ENCODE peak calls at places on chromosomes 3 and 15, in nine cellular contexts. One of them, this sample, is unnamed.

GRCh38 chr3:60144071-60144470 is 1094.2 kb upstream of the CFAP20DC start:
- DNase-seq in astrocyte: no peak
- DNase-seq in endothelial cell: no peak
- DNase-seq in GM20000: no peak
- DNase-seq in endodermal cell: no peak
- DNase-seq in heart left ventricle: no peak
- DNase-seq in breast epithelium: no peak
- DNase-seq in epithelial cell of esophagus: no peak
- DNase-seq in activated CD8-positive, alpha-beta T cell treated with anti-CD3 and anti-CD28 coated beads for 36 hours: no peak
- DNase-seq in this sample: no peak

GRCh38 chr3:13011369-13012227 is 61.6 kb downstream of the IQSEC1 start:
- DNase-seq in astrocyte: no peak
- DNase-seq in endothelial cell: no peak
- DNase-seq in GM20000: peak; percentile 83
- DNase-seq in endodermal cell: peak; percentile 63
- DNase-seq in heart left ventricle: peak; percentile 58
- DNase-seq in breast epithelium: no peak
- DNase-seq in epithelial cell of esophagus: peak; percentile 22
- DNase-seq in activated CD8-positive, alpha-beta T cell treated with anti-CD3 and anti-CD28 coated beads for 36 hours: peak; percentile 96
- DNase-seq in this sample: peak; percentile 55

GRCh38 chr15:65032823-65033537 is 3.5 kb upstream of the MTFMT start:
- DNase-seq in astrocyte: peak; percentile 39
- DNase-seq in endothelial cell: peak; percentile 77
- DNase-seq in GM20000: no peak
- DNase-seq in endodermal cell: peak; percentile 94
- DNase-seq in heart left ventricle: peak; percentile 69
- DNase-seq in breast epithelium: no peak
- DNase-seq in epithelial cell of esophagus: peak; percentile 77
- DNase-seq in activated CD8-positive, alpha-beta T cell treated with anti-CD3 and anti-CD28 coated beads for 36 hours: peak; percentile 66
- DNase-seq in this sample: peak; percentile 73

GRCh38 chr15:37038036-37038715 is 62.2 kb downstream of the MEIS2 start:
- DNase-seq in astrocyte: no peak
- DNase-seq in endothelial cell: no peak
- DNase-seq in GM20000: no peak
- DNase-seq in endodermal cell: no peak
- DNase-seq in heart left ventricle: no peak
- DNase-seq in breast epithelium: no peak
- DNase-seq in epithelial cell of esophagus: no peak
- DNase-seq in activated CD8-positive, alpha-beta T cell treated with anti-CD3 and anti-CD28 coated beads for 36 hours: no peak
- DNase-seq in this sample: no peak

GRCh38 chr3:130700541-130700940 is 46.1 kb downstream of the PIK3R4 start:
- DNase-seq in astrocyte: peak; percentile 8
- DNase-seq in endothelial cell: no peak
- DNase-seq in GM20000: no peak
- DNase-seq in endodermal cell: no peak
- DNase-seq in heart left ventricle: peak; percentile 46
- DNase-seq in breast epithelium: no peak
- DNase-seq in epithelial cell of esophagus: no peak
- DNase-seq in activated CD8-positive, alpha-beta T cell treated with anti-CD3 and anti-CD28 coated beads for 36 hours: no peak
- DNase-seq in this sample: no peak

GRCh38 chr3:129486057-129487035 is 42.1 kb upstream of the RHO start:
- DNase-seq in astrocyte: peak; percentile 79
- DNase-seq in endothelial cell: no peak
- DNase-seq in GM20000: no peak
- DNase-seq in endodermal cell: no peak
- DNase-seq in heart left ventricle: peak; percentile 40
- DNase-seq in breast epithelium: no peak
- DNase-seq in epithelial cell of esophagus: peak; percentile 47
- DNase-seq in activated CD8-positive, alpha-beta T cell treated with anti-CD3 and anti-CD28 coated beads for 36 hours: no peak
- DNase-seq in this sample: no peak

GRCh38 chr15:34795267-34796081 is at the start of gene ACTC1:
- DNase-seq in astrocyte: peak; percentile 41
- DNase-seq in endothelial cell: peak; percentile 66
- DNase-seq in GM20000: no peak
- DNase-seq in endodermal cell: peak; percentile 90
- DNase-seq in heart left ventricle: peak; percentile 84
- DNase-seq in breast epithelium: no peak
- DNase-seq in epithelial cell of esophagus: peak; percentile 54
- DNase-seq in activated CD8-positive, alpha-beta T cell treated with anti-CD3 and anti-CD28 coated beads for 36 hours: no peak
- DNase-seq in this sample: peak; percentile 39

GRCh38 chr3:174126990-174127758 is 729.6 kb downstream of the NLGN1 start:
- DNase-seq in astrocyte: peak; percentile 31
- DNase-seq in endothelial cell: no peak
- DNase-seq in GM20000: no peak
- DNase-seq in endodermal cell: no peak
- DNase-seq in heart left ventricle: no peak
- DNase-seq in breast epithelium: no peak
- DNase-seq in epithelial cell of esophagus: peak; percentile 54
- DNase-seq in activated CD8-positive, alpha-beta T cell treated with anti-CD3 and anti-CD28 coated beads for 36 hours: no peak
- DNase-seq in this sample: peak; percentile 18

GRCh38 chr15:40825661-40826088 is 2.8 kb downstream of the PPP1R14D start:
- DNase-seq in astrocyte: no peak
- DNase-seq in endothelial cell: no peak
- DNase-seq in GM20000: no peak
- DNase-seq in endodermal cell: no peak
- DNase-seq in heart left ventricle: no peak
- DNase-seq in breast epithelium: no peak
- DNase-seq in epithelial cell of esophagus: peak; percentile 56
- DNase-seq in activated CD8-positive, alpha-beta T cell treated with anti-CD3 and anti-CD28 coated beads for 36 hours: no peak
- DNase-seq in this sample: peak; percentile 50

GRCh38 chr3:88003115-88003755 is 55.6 kb downstream of the CGGBP1 start:
- DNase-seq in astrocyte: peak; percentile 23
- DNase-seq in endothelial cell: peak; percentile 50
- DNase-seq in GM20000: no peak
- DNase-seq in endodermal cell: no peak
- DNase-seq in heart left ventricle: no peak
- DNase-seq in breast epithelium: no peak
- DNase-seq in epithelial cell of esophagus: peak; percentile 66
- DNase-seq in activated CD8-positive, alpha-beta T cell treated with anti-CD3 and anti-CD28 coated beads for 36 hours: no peak
- DNase-seq in this sample: peak; percentile 50

GRCh38 chr3:88002448-88002847 is 56.4 kb downstream of the CGGBP1 start:
- DNase-seq in astrocyte: no peak
- DNase-seq in endothelial cell: no peak
- DNase-seq in GM20000: no peak
- DNase-seq in endodermal cell: no peak
- DNase-seq in heart left ventricle: no peak
- DNase-seq in breast epithelium: no peak
- DNase-seq in epithelial cell of esophagus: no peak
- DNase-seq in activated CD8-positive, alpha-beta T cell treated with anti-CD3 and anti-CD28 coated beads for 36 hours: no peak
- DNase-seq in this sample: no peak

GRCh38 chr3:88009066-88009465 is 49.7 kb downstream of the CGGBP1 start:
- DNase-seq in astrocyte: no peak
- DNase-seq in endothelial cell: no peak
- DNase-seq in GM20000: no peak
- DNase-seq in endodermal cell: no peak
- DNase-seq in heart left ventricle: no peak
- DNase-seq in breast epithelium: no peak
- DNase-seq in epithelial cell of esophagus: no peak
- DNase-seq in activated CD8-positive, alpha-beta T cell treated with anti-CD3 and anti-CD28 coated beads for 36 hours: no peak
- DNase-seq in this sample: no peak

GRCh38 chr3:88000853-88001252 is 58.0 kb downstream of the CGGBP1 start:
- DNase-seq in astrocyte: no peak
- DNase-seq in endothelial cell: peak; percentile 22
- DNase-seq in GM20000: no peak
- DNase-seq in endodermal cell: peak; percentile 83
- DNase-seq in heart left ventricle: no peak
- DNase-seq in breast epithelium: no peak
- DNase-seq in epithelial cell of esophagus: no peak
- DNase-seq in activated CD8-positive, alpha-beta T cell treated with anti-CD3 and anti-CD28 coated beads for 36 hours: peak; percentile 53
- DNase-seq in this sample: peak; percentile 44

DNA sequence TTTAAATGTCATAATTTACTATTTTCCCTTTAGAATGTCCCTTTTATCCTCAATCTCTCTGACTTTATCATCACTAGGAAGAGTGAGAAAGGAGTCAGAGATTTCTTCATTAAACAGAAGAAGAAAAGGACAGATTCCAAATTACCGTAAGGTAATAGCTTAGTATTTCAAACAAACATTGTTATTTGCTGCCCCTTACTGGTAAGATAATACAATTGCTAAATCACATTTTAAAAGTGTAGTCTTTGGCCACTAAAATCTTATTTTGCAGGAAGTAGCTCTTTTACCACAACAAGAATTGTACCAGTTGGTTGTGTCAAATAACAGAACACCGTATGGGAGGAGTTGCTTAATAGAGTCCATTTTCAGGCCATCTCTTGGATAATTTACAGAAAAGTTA is 53.7 kb downstream of the CGGBP1 start:
- DNase-seq in astrocyte: peak; percentile 33
- DNase-seq in endothelial cell: no peak
- DNase-seq in GM20000: peak; percentile 35
- DNase-seq in endodermal cell: no peak
- DNase-seq in heart left ventricle: no peak
- DNase-seq in breast epithelium: no peak
- DNase-seq in epithelial cell of esophagus: peak; percentile 19
- DNase-seq in activated CD8-positive, alpha-beta T cell treated with anti-CD3 and anti-CD28 coated beads for 36 hours: no peak
- DNase-seq in this sample: no peak
- TF ChIP-seq CTCF in astrocyte: peak; percentile 40
- TF ChIP-seq CTCF in endothelial cell: no peak
- TF ChIP-seq CTCF in GM20000: no peak
- TF ChIP-seq CTCF in endodermal cell: peak; percentile 64
- TF ChIP-seq CTCF in heart left ventricle: peak; percentile 44
- TF ChIP-seq CTCF in breast epithelium: no peak
- TF ChIP-seq CTCF in epithelial cell of esophagus: peak; percentile 15
- TF ChIP-seq CTCF in activated CD8-positive, alpha-beta T cell treated with anti-CD3 and anti-CD28 coated beads for 36 hours: peak; percentile 16
- TF ChIP-seq CTCF in this sample: no peak

DNA sequence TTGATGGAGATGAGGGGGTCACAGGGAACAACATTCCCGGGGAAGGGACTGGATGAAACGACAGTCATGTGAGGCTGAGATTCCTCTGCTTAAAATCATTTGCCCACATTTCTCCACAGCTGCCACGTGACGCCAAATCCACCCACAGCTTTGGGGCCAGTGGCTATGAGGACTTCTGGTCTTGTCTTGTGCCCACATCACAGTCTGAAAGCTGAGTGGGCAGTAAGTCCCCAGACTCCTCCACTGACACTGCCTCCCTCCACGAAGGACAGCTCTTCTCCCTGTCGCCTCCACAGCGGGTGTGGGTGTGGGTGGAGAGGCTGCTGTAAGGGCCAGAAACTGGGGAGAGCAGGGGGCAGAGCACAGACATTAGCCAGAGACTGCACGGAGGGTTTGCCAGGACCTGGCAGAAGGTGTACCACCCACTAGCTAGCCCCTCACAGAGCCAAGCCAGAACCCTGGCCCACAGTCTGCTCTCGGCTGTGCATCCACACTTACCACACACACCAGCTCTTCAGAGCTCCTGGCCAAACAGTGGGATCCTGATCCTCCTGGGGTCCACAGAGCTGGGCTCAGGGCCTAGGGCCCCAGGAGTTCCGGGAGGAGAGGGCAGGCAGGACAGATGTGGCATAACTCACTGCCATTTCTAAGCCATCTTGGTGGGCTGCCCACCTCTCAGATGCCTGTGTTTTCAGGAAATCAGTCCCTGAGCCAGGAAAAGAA is 24.2 kb downstream of the RAB6B start:
- DNase-seq in astrocyte: no peak
- DNase-seq in endothelial cell: no peak
- DNase-seq in GM20000: no peak
- DNase-seq in endodermal cell: no peak
- DNase-seq in heart left ventricle: no peak
- DNase-seq in breast epithelium: no peak
- DNase-seq in epithelial cell of esophagus: no peak
- DNase-seq in activated CD8-positive, alpha-beta T cell treated with anti-CD3 and anti-CD28 coated beads for 36 hours: no peak
- DNase-seq in this sample: no peak
- TF ChIP-seq CTCF in astrocyte: no peak
- TF ChIP-seq CTCF in endothelial cell: no peak
- TF ChIP-seq CTCF in GM20000: no peak
- TF ChIP-seq CTCF in endodermal cell: no peak
- TF ChIP-seq CTCF in heart left ventricle: no peak
- TF ChIP-seq CTCF in breast epithelium: no peak
- TF ChIP-seq CTCF in epithelial cell of esophagus: no peak
- TF ChIP-seq CTCF in activated CD8-positive, alpha-beta T cell treated with anti-CD3 and anti-CD28 coated beads for 36 hours: no peak
- TF ChIP-seq CTCF in this sample: no peak

GRCh38 chr3:33314993-33315392 is 37.8 kb downstream of the FBXL2 start:
- DNase-seq in astrocyte: no peak
- DNase-seq in endothelial cell: no peak
- DNase-seq in GM20000: no peak
- DNase-seq in endodermal cell: no peak
- DNase-seq in heart left ventricle: no peak
- DNase-seq in breast epithelium: no peak
- DNase-seq in epithelial cell of esophagus: no peak
- DNase-seq in activated CD8-positive, alpha-beta T cell treated with anti-CD3 and anti-CD28 coated beads for 36 hours: no peak
- DNase-seq in this sample: no peak

GRCh38 chr3:33317963-33318708 is 40.9 kb downstream of the FBXL2 start:
- DNase-seq in astrocyte: no peak
- DNase-seq in endothelial cell: no peak
- DNase-seq in GM20000: no peak
- DNase-seq in endodermal cell: no peak
- DNase-seq in heart left ventricle: no peak
- DNase-seq in breast epithelium: no peak
- DNase-seq in epithelial cell of esophagus: no peak
- DNase-seq in activated CD8-positive, alpha-beta T cell treated with anti-CD3 and anti-CD28 coated beads for 36 hours: no peak
- DNase-seq in this sample: no peak

GRCh38 chr3:33313331-33313730 is 36.1 kb downstream of the FBXL2 start:
- DNase-seq in astrocyte: peak; percentile 16
- DNase-seq in endothelial cell: no peak
- DNase-seq in GM20000: no peak
- DNase-seq in endodermal cell: no peak
- DNase-seq in heart left ventricle: no peak
- DNase-seq in breast epithelium: no peak
- DNase-seq in epithelial cell of esophagus: no peak
- DNase-seq in activated CD8-positive, alpha-beta T cell treated with anti-CD3 and anti-CD28 coated beads for 36 hours: no peak
- DNase-seq in this sample: no peak

GRCh38 chr3:33315826-33316225 is 38.6 kb downstream of the FBXL2 start:
- DNase-seq in astrocyte: peak; percentile 73
- DNase-seq in endothelial cell: no peak
- DNase-seq in GM20000: no peak
- DNase-seq in endodermal cell: no peak
- DNase-seq in heart left ventricle: no peak
- DNase-seq in breast epithelium: no peak
- DNase-seq in epithelial cell of esophagus: peak; percentile 70
- DNase-seq in activated CD8-positive, alpha-beta T cell treated with anti-CD3 and anti-CD28 coated beads for 36 hours: no peak
- DNase-seq in this sample: no peak

GRCh38 chr3:33318709-33319380 is 41.6 kb downstream of the FBXL2 start:
- DNase-seq in astrocyte: no peak
- DNase-seq in endothelial cell: no peak
- DNase-seq in GM20000: no peak
- DNase-seq in endodermal cell: no peak
- DNase-seq in heart left ventricle: no peak
- DNase-seq in breast epithelium: no peak
- DNase-seq in epithelial cell of esophagus: no peak
- DNase-seq in activated CD8-positive, alpha-beta T cell treated with anti-CD3 and anti-CD28 coated beads for 36 hours: peak; percentile 2
- DNase-seq in this sample: no peak
- TF ChIP-seq CTCF in astrocyte: peak; percentile 21
- TF ChIP-seq CTCF in endothelial cell: peak; percentile 14
- TF ChIP-seq CTCF in GM20000: no peak
- TF ChIP-seq CTCF in endodermal cell: peak; percentile 75
- TF ChIP-seq CTCF in heart left ventricle: no peak
- TF ChIP-seq CTCF in breast epithelium: no peak
- TF ChIP-seq CTCF in epithelial cell of esophagus: no peak
- TF ChIP-seq CTCF in activated CD8-positive, alpha-beta T cell treated with anti-CD3 and anti-CD28 coated beads for 36 hours: no peak
- TF ChIP-seq CTCF in this sample: no peak

DNA sequence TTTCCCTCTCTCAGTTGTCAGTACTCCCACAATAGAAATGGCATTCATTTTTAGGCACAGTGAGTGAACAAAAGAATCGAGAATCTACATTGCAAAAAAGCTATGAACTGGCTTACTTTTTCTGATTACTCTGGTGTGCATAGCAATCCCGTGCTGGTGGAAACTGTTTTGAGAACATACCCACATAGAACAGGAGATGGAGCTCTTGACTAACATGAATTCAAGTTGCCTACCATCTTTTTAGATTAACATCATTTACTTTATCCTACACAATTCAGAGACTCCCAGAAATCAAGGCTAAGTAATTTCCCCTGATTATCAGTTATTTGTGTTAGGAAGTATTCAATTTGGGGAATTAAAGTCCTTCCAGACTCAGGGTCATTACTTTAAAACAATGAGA is 326.6 kb downstream of the ARPP21 start:
- DNase-seq in astrocyte: peak; percentile 17
- DNase-seq in endothelial cell: no peak
- DNase-seq in GM20000: peak; percentile 5
- DNase-seq in endodermal cell: no peak
- DNase-seq in heart left ventricle: no peak
- DNase-seq in breast epithelium: no peak
- DNase-seq in epithelial cell of esophagus: peak; percentile 46
- DNase-seq in activated CD8-positive, alpha-beta T cell treated with anti-CD3 and anti-CD28 coated beads for 36 hours: no peak
- DNase-seq in this sample: peak; percentile 7
- TF ChIP-seq CTCF in astrocyte: peak; percentile 66
- TF ChIP-seq CTCF in endothelial cell: peak; percentile 17
- TF ChIP-seq CTCF in GM20000: no peak
- TF ChIP-seq CTCF in endodermal cell: peak; percentile 82
- TF ChIP-seq CTCF in heart left ventricle: peak; percentile 60
- TF ChIP-seq CTCF in breast epithelium: no peak
- TF ChIP-seq CTCF in epithelial cell of esophagus: peak; percentile 66
- TF ChIP-seq CTCF in activated CD8-positive, alpha-beta T cell treated with anti-CD3 and anti-CD28 coated beads for 36 hours: peak; percentile 30
- TF ChIP-seq CTCF in this sample: no peak

This sample was measured in Calu3.